ENCODE peak calls at places on chromosomes 5 and 9, in six cellular contexts. One of them, this sample, is unnamed. For H3K27me3, the result is how much of the 10 kb centered on the place peaks cover.

GRCh38 chr5:38380522-38380921 is 122.2 kb downstream of the EGFLAM start:
- DNase-seq in dorsolateral prefrontal cortex: no peak
- DNase-seq in H1: no peak
- DNase-seq in stomach: no peak
- DNase-seq in A673: no peak
- DNase-seq in psoas muscle: no peak
- DNase-seq in this sample: no peak

GRCh38 chr5:66807743-66808142 is 211.6 kb downstream of the MAST4 start:
- DNase-seq in stomach: no peak
- DNase-seq in A673: peak
- DNase-seq in dorsolateral prefrontal cortex: no peak
- DNase-seq in psoas muscle: no peak
- DNase-seq in H1: no peak
- DNase-seq in this sample: no peak

GRCh38 chr9:77708416-77708815 is 60.3 kb upstream of the GNA14 start:
- DNase-seq in A673: no peak
- DNase-seq in dorsolateral prefrontal cortex: no peak
- DNase-seq in H1: no peak
- DNase-seq in stomach: no peak
- DNase-seq in psoas muscle: no peak
- DNase-seq in this sample: no peak

GRCh38 chr9:104746798-104747197 is 685 bp upstream of the NIPSNAP3A start:
- DNase-seq in dorsolateral prefrontal cortex: no peak
- DNase-seq in psoas muscle: no peak
- DNase-seq in stomach: no peak
- DNase-seq in H1: no peak
- DNase-seq in A673: no peak
- DNase-seq in this sample: no peak

GRCh38 chr5:56588125-56588516 is 227.2 kb upstream of the MAP3K1 start:
- DNase-seq in dorsolateral prefrontal cortex: no peak
- DNase-seq in A673: no peak
- DNase-seq in H1: no peak
- DNase-seq in psoas muscle: no peak
- DNase-seq in stomach: no peak
- DNase-seq in this sample: no peak

GRCh38 chr9:111187376-111187775 is 142.6 kb downstream of the OR2K2 start:
- DNase-seq in H1: no peak
- DNase-seq in A673: no peak
- DNase-seq in dorsolateral prefrontal cortex: no peak
- DNase-seq in stomach: no peak
- DNase-seq in psoas muscle: no peak
- DNase-seq in this sample: no peak

GRCh38 chr9:126248680-126249079 is 77.9 kb upstream of the MVB12B start:
- DNase-seq in H1: no peak
- DNase-seq in stomach: no peak
- DNase-seq in dorsolateral prefrontal cortex: no peak
- DNase-seq in A673: no peak
- DNase-seq in psoas muscle: no peak
- DNase-seq in this sample: no peak

GRCh38 chr5:145158654-145159199 is 676.4 kb downstream of the PRELID2 start:
- DNase-seq in dorsolateral prefrontal cortex: no peak
- DNase-seq in stomach: no peak
- DNase-seq in A673: no peak
- DNase-seq in H1: no peak
- DNase-seq in psoas muscle: no peak
- DNase-seq in this sample: no peak

GRCh38 chr5:131589510-131590348 is 45.3 kb downstream of the RAPGEF6 start:
- DNase-seq in H1: no peak
- DNase-seq in dorsolateral prefrontal cortex: no peak
- DNase-seq in stomach: no peak
- DNase-seq in A673: peak
- DNase-seq in psoas muscle: no peak
- DNase-seq in this sample: no peak

GRCh38 chr9:126117158-126117425 is 209.5 kb upstream of the MVB12B start:
- DNase-seq in stomach: no peak
- DNase-seq in dorsolateral prefrontal cortex: no peak
- DNase-seq in H1: no peak
- DNase-seq in psoas muscle: no peak
- DNase-seq in A673: no peak
- DNase-seq in this sample: no peak

GRCh38 chr9:133990366-133991210 is 1.5 kb downstream of the VAV2 start:
- DNase-seq in stomach: peak
- DNase-seq in psoas muscle: peak
- DNase-seq in H1: no peak
- DNase-seq in A673: no peak
- DNase-seq in dorsolateral prefrontal cortex: no peak
- DNase-seq in this sample: no peak

GRCh38 chr9:114850871-114851270 is 45.0 kb upstream of the TNFSF15 start:
- DNase-seq in psoas muscle: no peak
- DNase-seq in H1: no peak
- DNase-seq in A673: no peak
- DNase-seq in stomach: no peak
- DNase-seq in dorsolateral prefrontal cortex: no peak
- DNase-seq in this sample: no peak

GRCh38 chr9:100277166-100277979 is 75.4 kb downstream of the TEX10 start:
- DNase-seq in stomach: no peak
- DNase-seq in dorsolateral prefrontal cortex: no peak
- DNase-seq in A673: peak
- DNase-seq in H1: no peak
- DNase-seq in psoas muscle: no peak
- DNase-seq in this sample: no peak

GRCh38 chr9:7507539-7508251 is 291.9 kb downstream of the DMAC1 start:
- DNase-seq in A673: no peak
- DNase-seq in H1: no peak
- DNase-seq in psoas muscle: no peak
- DNase-seq in dorsolateral prefrontal cortex: no peak
- DNase-seq in stomach: no peak
- DNase-seq in this sample: no peak

GRCh38 chr9:75027187-75028107 is 646 bp downstream of the CARNMT1 start:
- DNase-seq in stomach: peak
- DNase-seq in psoas muscle: peak
- DNase-seq in dorsolateral prefrontal cortex: peak
- DNase-seq in H1: peak
- DNase-seq in A673: peak
- DNase-seq in this sample: peak

GRCh38 chr5:65801332-65801731 is 79.3 kb downstream of the NLN start:
- DNase-seq in psoas muscle: no peak
- DNase-seq in A673: no peak
- DNase-seq in stomach: no peak
- DNase-seq in dorsolateral prefrontal cortex: no peak
- DNase-seq in H1: no peak
- DNase-seq in this sample: no peak

GRCh38 chr5:150179221-150179620 is 10.6 kb upstream of the SLC6A7 start:
- DNase-seq in dorsolateral prefrontal cortex: no peak
- DNase-seq in A673: no peak
- DNase-seq in psoas muscle: no peak
- DNase-seq in stomach: no peak
- DNase-seq in H1: no peak
- DNase-seq in this sample: no peak

GRCh38 chr5:150180241-150181027 is 9.4 kb upstream of the SLC6A7 start:
- DNase-seq in psoas muscle: peak
- DNase-seq in A673: no peak
- DNase-seq in H1: no peak
- DNase-seq in dorsolateral prefrontal cortex: peak
- DNase-seq in stomach: no peak
- DNase-seq in this sample: peak

GRCh38 chr5:150182774-150183173 is 7.1 kb upstream of the SLC6A7 start:
- DNase-seq in H1: no peak
- DNase-seq in A673: no peak
- DNase-seq in stomach: no peak
- DNase-seq in psoas muscle: no peak
- DNase-seq in dorsolateral prefrontal cortex: no peak
- DNase-seq in this sample: no peak

GRCh38 chr5:150181766-150182545 is 7.9 kb upstream of the SLC6A7 start:
- DNase-seq in A673: no peak
- DNase-seq in H1: no peak
- DNase-seq in psoas muscle: no peak
- DNase-seq in dorsolateral prefrontal cortex: no peak
- DNase-seq in stomach: no peak
- DNase-seq in this sample: no peak

DNA sequence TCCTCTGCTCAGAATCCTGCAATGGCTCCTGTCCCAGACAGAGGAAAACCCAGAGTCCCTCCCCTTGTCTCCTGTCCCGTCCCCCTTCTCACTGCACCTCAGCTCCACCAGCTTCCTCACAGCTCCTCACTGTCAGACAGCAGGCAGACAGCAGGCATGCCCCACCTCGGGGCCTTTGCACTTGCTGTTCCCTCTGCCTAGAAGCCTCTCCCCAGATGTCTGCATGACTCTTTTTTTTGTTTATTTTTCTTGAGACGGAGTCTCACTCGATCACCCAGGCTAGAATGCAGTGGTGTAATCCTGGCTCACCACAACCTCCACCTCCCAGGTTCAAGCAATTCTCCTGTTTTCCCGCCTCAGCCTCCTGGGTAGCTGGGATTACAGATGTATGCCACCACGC is 8.8 kb upstream of the SLC6A7 start:
- DNase-seq in dorsolateral prefrontal cortex: no peak
- DNase-seq in stomach: no peak
- DNase-seq in psoas muscle: no peak
- DNase-seq in A673: no peak
- DNase-seq in H1: no peak
- DNase-seq in this sample: no peak
- H3K27ac ChIP-seq in dorsolateral prefrontal cortex: peak
- H3K27ac ChIP-seq in stomach: peak
- H3K27ac ChIP-seq in psoas muscle: peak
- H3K27ac ChIP-seq in A673: no peak
- H3K27ac ChIP-seq in H1: no peak
- H3K27ac ChIP-seq in this sample: peak

DNA sequence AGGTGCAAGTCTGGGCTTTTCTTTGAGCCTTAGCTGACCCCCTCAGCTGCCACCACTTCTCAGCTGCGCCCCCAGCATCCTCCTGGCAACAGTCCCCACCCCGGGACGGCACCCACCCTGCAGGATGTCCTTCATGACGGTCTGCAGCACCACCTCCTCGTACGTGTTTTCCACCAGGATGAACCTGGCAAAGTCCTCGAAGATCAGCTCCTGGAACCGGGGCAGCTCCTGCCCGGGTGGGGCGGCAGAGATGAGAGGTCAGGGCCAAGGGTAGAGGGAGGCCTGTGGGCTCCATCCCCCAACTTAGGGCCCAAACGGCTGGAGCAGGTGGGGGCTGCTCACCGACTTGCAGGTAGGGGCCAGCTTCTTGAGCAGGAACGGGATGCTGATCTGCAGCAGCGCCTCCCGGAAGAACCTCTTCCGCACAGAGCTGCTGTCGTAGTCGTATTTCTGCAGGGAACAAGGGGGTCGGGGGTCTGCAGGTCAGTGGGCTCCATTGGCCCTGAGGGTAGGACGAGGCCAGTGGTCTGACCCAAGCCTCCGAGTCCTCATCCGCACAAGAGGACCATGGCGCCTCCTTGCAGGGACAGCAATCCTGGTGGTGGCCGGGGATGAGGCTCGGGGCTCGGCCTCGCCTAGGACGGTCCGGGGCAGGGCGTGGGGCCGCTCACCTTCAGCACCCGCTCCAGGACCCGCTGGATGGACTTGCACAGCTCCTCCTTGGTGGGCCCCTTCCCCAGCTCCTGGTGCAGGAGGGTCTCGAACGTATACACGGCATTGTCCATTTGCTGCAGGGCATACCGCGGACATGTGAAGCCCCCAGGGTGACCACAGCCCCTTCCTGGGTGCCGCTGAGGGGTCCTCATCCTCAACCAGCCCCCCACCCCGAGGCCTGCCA is 56.7 kb downstream of the LRSAM1 start:
- DNase-seq in psoas muscle: no peak
- DNase-seq in H1: no peak
- DNase-seq in A673: no peak
- DNase-seq in dorsolateral prefrontal cortex: no peak
- DNase-seq in stomach: no peak
- DNase-seq in this sample: no peak
- TF ChIP-seq CTCF in psoas muscle: no peak
- TF ChIP-seq CTCF in H1: no peak
- TF ChIP-seq CTCF in A673: no peak
- TF ChIP-seq CTCF in dorsolateral prefrontal cortex: no peak
- TF ChIP-seq CTCF in stomach: no peak
- TF ChIP-seq CTCF in this sample: no peak

GRCh38 chr5:123099514-123100151 is 10.6 kb downstream of the PRDM6 start:
- DNase-seq in A673: no peak
- DNase-seq in psoas muscle: peak
- DNase-seq in dorsolateral prefrontal cortex: no peak
- DNase-seq in H1: no peak
- DNase-seq in stomach: no peak
- DNase-seq in this sample: no peak
- H3K27me3 ChIP-seq in A673: half or more
- H3K27me3 ChIP-seq in psoas muscle: under half
- H3K27me3 ChIP-seq in dorsolateral prefrontal cortex: under half
- H3K27me3 ChIP-seq in H1: half or more
- H3K27me3 ChIP-seq in stomach: under half
- H3K27me3 ChIP-seq in this sample: under half

GRCh38 chr5:12668564-12668963 is 764.3 kb upstream of the CTNND2 start:
- DNase-seq in psoas muscle: no peak
- DNase-seq in dorsolateral prefrontal cortex: no peak
- DNase-seq in stomach: no peak
- DNase-seq in H1: no peak
- DNase-seq in A673: no peak
- DNase-seq in this sample: no peak

GRCh38 chr5:12659675-12660074 is 755.4 kb upstream of the CTNND2 start:
- DNase-seq in A673: no peak
- DNase-seq in dorsolateral prefrontal cortex: no peak
- DNase-seq in stomach: no peak
- DNase-seq in H1: no peak
- DNase-seq in psoas muscle: no peak
- DNase-seq in this sample: no peak

GRCh38 chr5:12658871-12659446 is 754.7 kb upstream of the CTNND2 start:
- DNase-seq in psoas muscle: no peak
- DNase-seq in dorsolateral prefrontal cortex: no peak
- DNase-seq in A673: no peak
- DNase-seq in H1: no peak
- DNase-seq in stomach: no peak
- DNase-seq in this sample: no peak

GRCh38 chr5:12661617-12662370 is 757.5 kb upstream of the CTNND2 start:
- DNase-seq in dorsolateral prefrontal cortex: no peak
- DNase-seq in H1: peak
- DNase-seq in psoas muscle: no peak
- DNase-seq in A673: no peak
- DNase-seq in stomach: no peak
- DNase-seq in this sample: no peak

GRCh38 chr5:12662545-12663314 is 758.5 kb upstream of the CTNND2 start:
- DNase-seq in A673: no peak
- DNase-seq in psoas muscle: no peak
- DNase-seq in dorsolateral prefrontal cortex: no peak
- DNase-seq in stomach: no peak
- DNase-seq in H1: no peak
- DNase-seq in this sample: no peak
- H3K27ac ChIP-seq in A673: no peak
- H3K27ac ChIP-seq in psoas muscle: no peak
- H3K27ac ChIP-seq in dorsolateral prefrontal cortex: no peak
- H3K27ac ChIP-seq in stomach: no peak
- H3K27ac ChIP-seq in H1: no peak
- H3K27ac ChIP-seq in this sample: no peak

This sample was measured in testis.